ENCODE peak calls at places on chromosome 6, in seven cellular contexts. V is SK-MEL-5; H is CD8-positive, alpha-beta T cell; S is lung; X is mesothelial cell of epicardium; K is AG10803; Z is T-helper 1 cell. G is an unnamed sample.

GRCh38 chr6:111606620-111607115 is 990 bp upstream of the TRAF3IP2 start:
- DNase-seq in V (no peak), H (no peak), S (no peak), X (no peak), K (peak), Z (no peak), G (no peak)

GRCh38 chr6:110826236-110827129 is 11.2 kb upstream of the CDK19 start:
- DNase-seq in V (no peak), H (no peak), S (peak), X (no peak), K (peak), Z (no peak), G (no peak)

GRCh38 chr6:23424584-23424983 is 701.4 kb upstream of the NRSN1 start:
- DNase-seq in V (no peak), H (no peak), S (no peak), X (no peak), K (no peak), Z (no peak), G (no peak)

GRCh38 chr6:36752187-36752885 is 54.7 kb downstream of the RAB44 start:
- DNase-seq in V (no peak), H (no peak), S (no peak), X (no peak), K (no peak), Z (no peak), G (no peak)

GRCh38 chr6:41685641-41686380 is 47.5 kb downstream of the MDFI start:
- DNase-seq in V (no peak), H (no peak), S (no peak), X (no peak), K (no peak), Z (no peak), G (no peak)

GRCh38 chr6:159727717-159728440 is 573 bp downstream of the WTAP start:
- DNase-seq in V (peak), H (no peak), S (peak), X (no peak), K (no peak), Z (no peak), G (no peak)

GRCh38 chr6:111011360-111012142 is 29.7 kb downstream of the RPF2 start:
- DNase-seq in V (peak), H (no peak), S (no peak), X (no peak), K (peak), Z (no peak), G (peak)

GRCh38 chr6:25918083-25918683 is 12.3 kb downstream of the SLC17A2 start:
- DNase-seq in V (no peak), H (no peak), S (no peak), X (no peak), K (no peak), Z (no peak), G (no peak)

GRCh38 chr6:54094837-54095236 is 16.4 kb upstream of the MLIP start:
- DNase-seq in V (no peak), H (no peak), S (no peak), X (no peak), K (no peak), Z (no peak), G (no peak)

GRCh38 chr6:95091823-95092436 is 485.4 kb upstream of the MANEA start:
- DNase-seq in V (peak), H (no peak), S (no peak), X (no peak), K (peak), Z (no peak), G (peak)

GRCh38 chr6:25788305-25788922 is 33.9 kb downstream of the SLC17A4 start:
- DNase-seq in V (peak), H (peak), S (peak), X (no peak), K (peak), Z (peak), G (peak)

GRCh38 chr6:158408552-158409130 is 96.4 kb downstream of the TULP4 start:
- DNase-seq in V (no peak), H (no peak), S (no peak), X (no peak), K (peak), Z (no peak), G (no peak)

GRCh38 chr6:55980627-55981211 is 105.3 kb upstream of the BMP5 start:
- DNase-seq in V (peak), H (no peak), S (no peak), X (no peak), K (peak), Z (no peak), G (peak)

GRCh38 chr6:44642870-44643522 is 255.5 kb downstream of the CDC5L start:
- DNase-seq in V (no peak), H (no peak), S (no peak), X (no peak), K (peak), Z (no peak), G (no peak)

GRCh38 chr6:148240463-148240845 is 102.2 kb upstream of the SASH1 start:
- DNase-seq in V (no peak), H (no peak), S (no peak), X (no peak), K (peak), Z (no peak), G (no peak)

GRCh38 chr6:73580247-73581149 is 59.7 kb upstream of the EEF1A1 start:
- DNase-seq in V (peak), H (peak), S (peak), X (peak), K (peak), Z (no peak), G (no peak)

GRCh38 chr6:27178001-27178730 is 69.3 kb upstream of the PRSS16 start:
- DNase-seq in V (peak), H (peak), S (peak), X (no peak), K (peak), Z (peak), G (no peak)

GRCh38 chr6:54903884-54904283 is 57.3 kb downstream of the FAM83B start:
- DNase-seq in V (no peak), H (no peak), S (no peak), X (no peak), K (no peak), Z (no peak), G (no peak)

GRCh38 chr6:43992783-43993505 is 134.3 kb downstream of the MRPL14 start:
- DNase-seq in V (no peak), H (no peak), S (no peak), X (no peak), K (no peak), Z (no peak), G (no peak)

GRCh38 chr6:150915868-150916267 is 50.4 kb downstream of the MTHFD1L start:
- DNase-seq in V (no peak), H (no peak), S (no peak), X (no peak), K (peak), Z (no peak), G (no peak)

GRCh38 chr6:90939906-90940305 is 353.0 kb upstream of the MAP3K7 start:
- DNase-seq in V (no peak), H (no peak), S (no peak), X (no peak), K (no peak), Z (no peak), G (no peak)

GRCh38 chr6:157068691-157069228 is 254.6 kb downstream of the TMEM242 start:
- DNase-seq in V (no peak), H (no peak), S (no peak), X (no peak), K (no peak), Z (no peak), G (no peak)

GRCh38 chr6:135411849-135412248 is 85.7 kb downstream of the AHI1 start:
- DNase-seq in V (no peak), H (no peak), S (no peak), X (no peak), K (no peak), Z (no peak), G (no peak)

GRCh38 chr6:101429291-101429690 is 35.8 kb downstream of the GRIK2 start:
- DNase-seq in V (no peak), H (no peak), S (no peak), X (no peak), K (peak), Z (no peak), G (no peak)

GRCh38 chr6:66326228-66326627 is 619.2 kb upstream of the EYS start:
- DNase-seq in V (no peak), H (no peak), S (no peak), X (no peak), K (no peak), Z (no peak), G (no peak)

GRCh38 chr6:31799781-31800180 is 4.2 kb upstream of the VARS1 start:
- DNase-seq in V (no peak), H (no peak), S (no peak), X (no peak), K (no peak), Z (no peak), G (no peak)

GRCh38 chr6:69349776-69350175 is 447.0 kb downstream of the LMBRD1 start:
- DNase-seq in V (peak), H (no peak), S (no peak), X (no peak), K (no peak), Z (no peak), G (no peak)

GRCh38 chr6:7138921-7139358 is 31.2 kb downstream of the RREB1 start:
- DNase-seq in V (peak), H (peak), S (peak), X (no peak), K (no peak), Z (no peak), G (no peak)

GRCh38 chr6:220736-221475 is 71.4 kb upstream of the DUSP22 start:
- DNase-seq in V (no peak), H (no peak), S (no peak), X (no peak), K (peak), Z (no peak), G (no peak)

GRCh38 chr6:7073810-7074525 is 33.8 kb upstream of the RREB1 start:
- DNase-seq in V (no peak), H (peak), S (no peak), X (no peak), K (no peak), Z (no peak), G (no peak)

GRCh38 chr6:148561629-148562028 is 185.2 kb upstream of the UST start:
- DNase-seq in V (no peak), H (no peak), S (no peak), X (no peak), K (no peak), Z (no peak), G (no peak)

GRCh38 chr6:112416885-112417284 is 69.8 kb downstream of the RFPL4B start:
- DNase-seq in V (no peak), H (no peak), S (no peak), X (no peak), K (peak), Z (no peak), G (no peak)

GRCh38 chr6:21900730-21901129 is 307.2 kb downstream of the SOX4 start:
- DNase-seq in V (no peak), H (no peak), S (no peak), X (no peak), K (no peak), Z (no peak), G (no peak)

GRCh38 chr6:39929733-39930461 is 4.4 kb downstream of the MOCS1 start:
- DNase-seq in V (no peak), H (no peak), S (no peak), X (no peak), K (peak), Z (no peak), G (no peak)

GRCh38 chr6:53343092-53343491 is 5.7 kb downstream of the ELOVL5 start:
- DNase-seq in V (no peak), H (no peak), S (no peak), X (no peak), K (no peak), Z (no peak), G (no peak)

GRCh38 chr6:68502946-68503345 is 132.1 kb upstream of the ADGRB3 start:
- DNase-seq in V (no peak), H (no peak), S (no peak), X (no peak), K (no peak), Z (no peak), G (no peak)